ENCODE peak calls at places on chromosomes 13 and 19, in nine cellular contexts. C is cardiac muscle cell, G is thoracic aorta, N is transverse colon, K is nephron progenitor cell, X is ascending aorta, F is GM06990, E is heart right ventricle, D is foreskin fibroblast. R is an unnamed sample.

GRCh38 chr13:43271152-43271551 is 247.8 kb downstream of the DNAJC15 start:
- DNase-seq in C (no peak), G (no peak), N (no peak), K (no peak), X (no peak), F (no peak), E (no peak), D (no peak), R (no peak)

GRCh38 chr19:48274173-48274572 is 4.3 kb downstream of the ZNF114 start:
- DNase-seq in C (no peak), G (no peak), N (no peak), K (no peak), X (no peak), F (no peak), E (no peak), D (peak; percentile 24), R (peak; percentile 52)

GRCh38 chr13:28459911-28460310 is 35.0 kb downstream of the FLT1 start:
- DNase-seq in C (no peak), G (no peak), N (no peak), K (no peak), X (no peak), F (no peak), E (no peak), D (no peak), R (no peak)

GRCh38 chr13:59384154-59384553 is 779.6 kb downstream of the DIAPH3 start:
- DNase-seq in C (no peak), G (no peak), N (no peak), K (no peak), X (no peak), F (no peak), E (no peak), D (no peak), R (no peak)

GRCh38 chr19:16303755-16304154 is 20.9 kb upstream of the KLF2 start:
- DNase-seq in C (peak; percentile 81), G (no peak), N (no peak), K (no peak), X (no peak), F (no peak), E (no peak), D (no peak), R (no peak)

GRCh38 chr19:19475845-19476828 is 39.2 kb downstream of the TSSK6 start:
- DNase-seq in C (peak; percentile 42), G (no peak), N (no peak), K (no peak), X (no peak), F (no peak), E (no peak), D (no peak), R (peak; percentile 24)

GRCh38 chr13:27481766-27482165 is 31.4 kb upstream of the MTIF3 start:
- DNase-seq in C (peak; percentile 51), G (no peak), N (peak; percentile 51), K (peak; percentile 75), X (no peak), F (no peak), E (no peak), D (peak; percentile 9), R (no peak)

GRCh38 chr19:58372311-58373133 is 8.3 kb downstream of the ZNF837 start:
- DNase-seq in C (no peak), G (no peak), N (no peak), K (no peak), X (no peak), F (no peak), E (no peak), D (no peak), R (no peak)

GRCh38 chr13:23020246-23020843 is 160.4 kb upstream of the SGCG start:
- DNase-seq in C (peak; percentile 74), G (no peak), N (peak; percentile 42), K (peak; percentile 45), X (no peak), F (peak; percentile 12), E (no peak), D (peak; percentile 13), R (peak; percentile 30)

GRCh38 chr19:17289489-17289888 is 7.8 kb downstream of the ANKLE1 start:
- DNase-seq in C (peak; percentile 95), G (no peak), N (peak; percentile 71), K (peak; percentile 84), X (no peak), F (peak; percentile 69), E (peak; percentile 77), D (peak; percentile 85), R (peak; percentile 77)

GRCh38 chr19:13382633-13382938 is 123.7 kb downstream of the CACNA1A start:
- DNase-seq in C (no peak), G (no peak), N (no peak), K (no peak), X (no peak), F (no peak), E (no peak), D (no peak), R (no peak)

GRCh38 chr13:107324416-107325204 is 756.7 kb upstream of the ARGLU1 start:
- DNase-seq in C (no peak), G (no peak), N (no peak), K (no peak), X (no peak), F (no peak), E (no peak), D (no peak), R (no peak)

GRCh38 chr13:20456737-20457136 is 68.9 kb downstream of the CRYL1 start:
- DNase-seq in C (no peak), G (no peak), N (no peak), K (no peak), X (no peak), F (no peak), E (no peak), D (no peak), R (no peak)

GRCh38 chr19:44071824-44072542 is at the start of gene ZNF284:
- DNase-seq in C (peak; percentile 93), G (peak; percentile 34), N (peak; percentile 91), K (peak; percentile 78), X (peak; percentile 54), F (peak; percentile 83), E (peak; percentile 80), D (peak; percentile 86), R (peak; percentile 87)

GRCh38 chr19:45354443-45354842 is 13.9 kb downstream of the KLC3 start:
- DNase-seq in C (no peak), G (no peak), N (no peak), K (no peak), X (no peak), F (no peak), E (no peak), D (no peak), R (no peak)

GRCh38 chr13:95411641-95412040 is 110.4 kb upstream of the ABCC4 start:
- DNase-seq in C (peak; percentile 7), G (no peak), N (no peak), K (no peak), X (no peak), F (no peak), E (no peak), D (peak; percentile 34), R (peak; percentile 0)

GRCh38 chr13:109781384-109782065 is 4.9 kb downstream of the IRS2 start:
- DNase-seq in C (no peak), G (no peak), N (no peak), K (no peak), X (no peak), F (no peak), E (no peak), D (no peak), R (no peak)

GRCh38 chr19:18479964-18480723 is 41.7 kb downstream of the ELL start:
- DNase-seq in C (peak; percentile 80), G (peak; percentile 40), N (peak; percentile 68), K (no peak), X (no peak), F (no peak), E (no peak), D (peak; percentile 62), R (peak; percentile 70)

GRCh38 chr13:22801402-22802003 is 379.3 kb upstream of the SGCG start:
- DNase-seq in C (peak; percentile 38), G (no peak), N (no peak), K (no peak), X (no peak), F (no peak), E (no peak), D (no peak), R (no peak)

GRCh38 chr13:65597839-65598818 is 1632.0 kb downstream of the PCDH9 start:
- DNase-seq in C (peak; percentile 91), G (no peak), N (no peak), K (no peak), X (no peak), F (no peak), E (no peak), D (peak; percentile 39), R (peak; percentile 71)

DNA sequence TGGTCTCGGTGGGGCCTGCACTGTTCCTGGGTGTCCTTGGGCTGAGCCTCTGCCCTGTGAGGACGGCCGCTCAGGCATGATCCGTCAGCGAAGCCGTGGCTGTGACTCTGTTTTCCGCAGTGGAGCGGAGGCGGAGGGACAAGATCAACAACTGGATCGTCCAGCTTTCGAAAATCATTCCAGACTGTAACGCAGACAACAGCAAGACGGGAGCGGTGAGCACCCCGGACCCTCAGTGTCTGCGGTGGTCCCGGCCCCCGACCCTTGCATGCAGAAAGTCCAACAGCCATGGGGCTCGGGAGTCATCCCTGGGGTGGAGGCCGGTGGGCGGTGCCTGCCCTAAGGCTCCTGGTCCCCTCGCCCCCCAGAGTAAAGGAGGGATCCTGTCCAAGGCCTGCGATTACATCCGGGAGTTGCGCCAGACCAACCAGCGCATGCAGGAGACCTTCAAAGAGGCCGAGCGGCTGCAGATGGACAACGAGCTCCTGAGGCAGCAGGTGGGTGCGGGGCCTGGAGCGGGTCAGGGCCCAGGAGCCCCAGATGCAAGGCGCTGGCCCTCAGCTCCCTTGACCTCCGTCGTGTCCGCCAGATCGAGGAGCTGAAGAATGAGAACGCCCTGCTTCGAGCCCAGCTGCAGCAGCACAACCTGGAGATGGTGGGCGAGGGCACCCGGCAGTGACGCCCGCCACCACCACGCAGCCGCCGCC is 3.6 kb upstream of the HAMP start:
- DNase-seq in C (no peak), G (no peak), N (no peak), K (no peak), X (no peak), F (no peak), E (no peak), D (no peak), R (no peak)
- TF ChIP-seq CTCF in C (no peak), G (no peak), N (no peak), K (no peak), X (no peak), F (no peak), E (no peak), D (no peak), R (no peak)

GRCh38 chr19:5687360-5688198 is 2.5 kb upstream of the RPL36 start:
- DNase-seq in C (no peak), G (no peak), N (no peak), K (no peak), X (no peak), F (peak; percentile 36), E (peak; percentile 19), D (no peak), R (no peak)
- TF ChIP-seq CTCF in C (no peak), G (no peak), N (no peak), K (no peak), X (peak; percentile 5), F (no peak), E (no peak), D (no peak), R (peak; percentile 56)

GRCh38 chr19:40441719-40442253 is 2.3 kb downstream of the SERTAD3 start:
- DNase-seq in C (no peak), G (no peak), N (no peak), K (no peak), X (no peak), F (no peak), E (no peak), D (no peak), R (no peak)
- TF ChIP-seq CTCF in C (no peak), G (no peak), N (no peak), K (no peak), X (no peak), F (no peak), E (no peak), D (no peak), R (no peak)

GRCh38 chr19:42563352-42564210 is 31.1 kb downstream of the CEACAM8 start:
- DNase-seq in C (peak; percentile 60), G (no peak), N (peak; percentile 35), K (peak; percentile 42), X (no peak), F (no peak), E (peak; percentile 20), D (peak; percentile 24), R (peak; percentile 49)
- TF ChIP-seq CTCF in C (peak; percentile 74), G (peak; percentile 59), N (peak; percentile 60), K (peak; percentile 64), X (peak; percentile 64), F (peak; percentile 75), E (peak; percentile 58), D (peak; percentile 74), R (peak; percentile 77)

R was measured in HFFc6.